ENCODE peak calls at places on chromosomes 7 and 10, in four cellular contexts. A is Panc1, M is HepG2, B is K562. Q is an unnamed sample.

GRCh38 chr7:101399759-101400158 is 37.1 kb downstream of the COL26A1 start:
- DNase-seq in A (no peak), M (no peak), B (no peak), Q (no peak)

GRCh38 chr10:71451754-71452153 is 55.0 kb downstream of the CDH23 start:
- DNase-seq in A (no peak), M (no peak), B (no peak), Q (no peak)

GRCh38 chr10:99444676-99445075 is 14.3 kb upstream of the GOT1 start:
- DNase-seq in A (no peak), M (no peak), B (no peak), Q (no peak)

GRCh38 chr10:44743539-44743938 is 167.6 kb upstream of the TMEM72 start:
- DNase-seq in A (no peak), M (no peak), B (no peak), Q (no peak)

GRCh38 chr10:87657370-87657769 is 2.3 kb upstream of the PAPSS2 start:
- DNase-seq in A (no peak), M (no peak), B (no peak), Q (no peak)

GRCh38 chr7:100053201-100053600 is 3.6 kb downstream of the ZSCAN21 start:
- DNase-seq in A (peak; percentile 46), M (peak; percentile 81), B (no peak), Q (peak; percentile 57)

GRCh38 chr10:7700577-7701125 is 2.5 kb upstream of the ITIH2 start:
- DNase-seq in A (no peak), M (peak; percentile 100), B (no peak), Q (no peak)

GRCh38 chr7:157841757-157842390 is 505.1 kb downstream of the DNAJB6 start:
- DNase-seq in A (no peak), M (no peak), B (no peak), Q (no peak)

GRCh38 chr7:28041508-28042314 is 138.9 kb downstream of the JAZF1 start:
- DNase-seq in A (no peak), M (no peak), B (no peak), Q (peak; percentile 37)

GRCh38 chr7:158541330-158542010 is 46.2 kb downstream of the PTPRN2 start:
- DNase-seq in A (no peak), M (no peak), B (peak; percentile 57), Q (no peak)

GRCh38 chr10:34768261-34768971 is 46.7 kb downstream of the PARD3 start:
- DNase-seq in A (no peak), M (no peak), B (no peak), Q (no peak)

GRCh38 chr10:103554488-103555320 is 61.2 kb downstream of the NEURL1 start:
- DNase-seq in A (no peak), M (peak; percentile 39), B (peak; percentile 87), Q (no peak)
- TF ChIP-seq TCF7L2 in A (no peak), M (no peak), B (no peak), Q (no peak)

GRCh38 chr10:119207713-119208552 is 562 bp downstream of the GRK5 start:
- DNase-seq in A (no peak), M (peak; percentile 65), B (no peak), Q (no peak)
- TF ChIP-seq TCF7L2 in A (no peak), M (no peak), B (no peak), Q (no peak)

GRCh38 chr7:43618073-43618472 is 35.2 kb downstream of the STK17A start:
- DNase-seq in A (no peak), M (no peak), B (no peak), Q (no peak)

GRCh38 chr7:43621729-43622448 is 39.0 kb downstream of the STK17A start:
- DNase-seq in A (no peak), M (no peak), B (no peak), Q (no peak)

GRCh38 chr7:43616977-43617376 is 34.1 kb downstream of the STK17A start:
- DNase-seq in A (no peak), M (no peak), B (no peak), Q (no peak)

GRCh38 chr7:43615558-43616145 is 32.7 kb downstream of the STK17A start:
- DNase-seq in A (no peak), M (no peak), B (no peak), Q (no peak)

DNA sequence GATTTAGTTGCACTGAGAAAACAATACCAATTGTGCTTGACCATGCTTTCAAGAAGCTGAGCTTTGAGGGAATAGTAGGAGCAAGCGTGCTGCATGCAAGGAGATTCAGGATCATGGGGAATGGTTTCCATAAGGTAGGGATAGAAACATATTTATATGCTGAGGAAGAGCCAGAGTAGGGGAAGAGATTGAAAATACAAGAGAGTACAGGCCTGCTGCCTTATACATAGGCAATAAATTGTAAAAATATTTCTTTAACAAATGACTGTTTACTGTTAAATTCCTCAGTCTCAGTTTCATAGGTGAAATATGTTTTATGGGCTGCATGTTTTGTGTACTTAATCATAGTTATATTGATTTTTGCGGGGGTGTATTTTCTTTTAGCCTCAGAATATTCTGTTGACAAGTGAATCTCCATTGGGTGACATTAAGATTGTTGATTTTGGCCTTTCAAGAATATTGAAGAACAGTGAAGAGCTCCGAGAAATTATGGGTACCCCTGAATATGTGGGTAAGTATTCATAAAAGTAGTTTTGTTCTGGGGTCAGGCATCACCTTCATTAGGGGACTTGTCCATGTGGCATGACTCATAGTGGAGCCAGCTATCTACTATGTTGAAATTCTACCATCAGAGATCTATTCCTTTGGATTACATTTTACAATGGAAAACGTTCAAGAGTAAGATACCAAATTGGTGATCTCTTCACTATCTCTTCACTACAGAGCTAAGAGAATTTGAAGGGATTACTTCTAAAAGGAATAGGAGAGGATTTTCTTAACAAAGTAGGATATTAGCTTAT is 36.5 kb downstream of the STK17A start:
- DNase-seq in A (no peak), M (no peak), B (no peak), Q (peak; percentile 13)
- TF ChIP-seq TCF7L2 in A (no peak), M (no peak), B (no peak), Q (no peak)

GRCh38 chr7:119270045-119270464 is 1002.9 kb upstream of the KCND2 start:
- DNase-seq in A (peak; percentile 33), M (peak; percentile 66), B (peak; percentile 42), Q (peak; percentile 56)
- TF ChIP-seq TCF7L2 in A (no peak), M (no peak), B (no peak), Q (no peak)

DNA sequence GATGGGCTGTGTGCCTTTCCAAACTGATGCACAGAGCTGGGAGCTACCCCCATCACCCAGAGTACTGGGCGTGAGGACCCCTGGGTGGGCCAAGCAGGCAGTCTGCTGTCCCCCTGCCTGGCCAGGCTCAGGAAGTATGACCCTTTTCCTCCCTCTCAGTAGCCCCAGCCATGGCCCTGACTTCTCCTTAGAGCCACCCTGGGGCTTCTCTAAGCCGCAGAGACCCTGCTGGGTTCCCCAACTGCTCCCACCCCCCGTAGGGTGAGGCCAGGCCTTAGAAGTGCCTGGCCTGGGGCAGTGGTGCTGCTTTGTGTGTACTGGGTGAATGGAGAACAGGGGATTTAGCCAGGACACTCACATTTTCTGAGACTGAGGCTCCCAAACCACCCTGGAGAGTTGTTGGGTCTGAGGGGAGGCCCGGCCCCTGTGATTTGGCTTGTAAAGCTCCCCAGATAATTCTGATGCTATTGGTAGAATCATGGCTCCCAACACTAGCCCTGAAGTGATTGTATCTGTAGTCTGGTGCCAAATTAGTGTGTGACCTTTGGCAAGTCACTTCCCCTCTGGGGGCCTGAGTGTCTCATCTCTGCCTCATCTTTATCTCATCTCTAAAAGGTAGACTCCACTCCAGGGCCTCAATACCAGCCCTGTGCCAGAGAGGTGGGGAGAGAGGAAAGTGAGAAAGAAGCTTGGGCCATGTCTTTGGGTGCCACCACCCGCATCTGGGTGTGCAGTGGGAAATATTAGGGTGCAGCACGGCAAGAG is 99.7 kb upstream of the PPIF start:
- DNase-seq in A (no peak), M (no peak), B (no peak), Q (no peak)
- TF ChIP-seq TCF7L2 in A (no peak), M (no peak), B (no peak), Q (no peak)

GRCh38 chr7:129078455-129078854 is 23.5 kb upstream of the TNPO3 start:
- DNase-seq in A (no peak), M (no peak), B (no peak), Q (no peak)

GRCh38 chr7:129085148-129085547 is 30.2 kb upstream of the TNPO3 start:
- DNase-seq in A (no peak), M (no peak), B (no peak), Q (no peak)

DNA sequence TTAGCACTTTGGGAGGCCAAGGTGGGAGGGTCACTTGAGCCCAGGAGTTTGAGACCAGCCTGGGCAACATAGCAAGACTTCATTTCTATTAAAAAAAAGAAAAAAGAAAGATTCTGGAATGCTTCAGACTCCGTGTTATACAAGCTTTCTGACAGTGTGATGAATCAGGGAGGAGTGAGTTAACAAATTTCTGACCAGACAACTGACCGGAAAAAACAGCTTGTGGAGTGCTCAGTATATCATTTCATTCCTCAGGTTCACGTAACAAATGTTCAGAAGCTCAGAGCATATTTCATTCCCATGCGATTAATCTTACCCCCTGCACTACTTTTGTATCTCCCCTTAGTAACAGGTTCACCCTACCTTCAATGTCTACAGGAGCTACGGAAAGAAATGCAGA is 28.6 kb upstream of the TNPO3 start:
- DNase-seq in A (no peak), M (no peak), B (no peak), Q (no peak)
- TF ChIP-seq TCF7L2 in A (no peak), M (no peak), B (no peak), Q (no peak)

GRCh38 chr7:45574521-45575500 is 643 bp downstream of the ADCY1 start:
- DNase-seq in A (no peak), M (peak; percentile 35), B (no peak), Q (no peak)
- TF ChIP-seq TCF7L2 in A (no peak), M (no peak), B (no peak), Q (no peak)

GRCh38 chr10:97518601-97519043 is 19.9 kb downstream of the UBTD1 start:
- DNase-seq in A (no peak), M (no peak), B (no peak), Q (no peak)
- TF ChIP-seq TCF7L2 in A (no peak), M (no peak), B (no peak), Q (no peak)

GRCh38 chr7:130367088-130367755 is 13.1 kb upstream of the CPA1 start:
- DNase-seq in A (no peak), M (no peak), B (peak; percentile 62), Q (no peak)

GRCh38 chr7:130369831-130370230 is 10.5 kb upstream of the CPA1 start:
- DNase-seq in A (no peak), M (no peak), B (no peak), Q (no peak)

GRCh38 chr7:130367836-130368235 is 12.5 kb upstream of the CPA1 start:
- DNase-seq in A (no peak), M (no peak), B (no peak), Q (no peak)

GRCh38 chr7:130369110-130369711 is 11.1 kb upstream of the CPA1 start:
- DNase-seq in A (no peak), M (peak; percentile 69), B (no peak), Q (no peak)

GRCh38 chr7:130368347-130368746 is 11.9 kb upstream of the CPA1 start:
- DNase-seq in A (no peak), M (no peak), B (no peak), Q (no peak)
- TF ChIP-seq TCF7L2 in A (no peak), M (no peak), B (no peak), Q (no peak)